ENCODE peak calls at places on chromosomes 5 and 9, in eight cellular contexts. One of them, this sample, is unnamed.

GRCh38 chr9:127538849-127539258 is 73.2 kb upstream of the STXBP1 start:
- DNase-seq in CD8-positive, alpha-beta T cell: no peak
- DNase-seq in fibroblast of pulmonary artery: peak
- DNase-seq in lung: no peak
- DNase-seq in heart left ventricle: no peak
- DNase-seq in fibroblast of mammary gland: peak
- DNase-seq in endothelial cell of umbilical vein: no peak
- DNase-seq in PC-3: no peak
- DNase-seq in this sample: no peak

GRCh38 chr5:147464211-147464610 is 45.7 kb downstream of the DPYSL3 start:
- DNase-seq in CD8-positive, alpha-beta T cell: no peak
- DNase-seq in fibroblast of pulmonary artery: peak
- DNase-seq in lung: no peak
- DNase-seq in heart left ventricle: no peak
- DNase-seq in fibroblast of mammary gland: peak
- DNase-seq in endothelial cell of umbilical vein: peak
- DNase-seq in PC-3: peak
- DNase-seq in this sample: no peak

GRCh38 chr5:175523292-175523691 is 44.9 kb downstream of the SFXN1 start:
- DNase-seq in CD8-positive, alpha-beta T cell: no peak
- DNase-seq in fibroblast of pulmonary artery: no peak
- DNase-seq in lung: no peak
- DNase-seq in heart left ventricle: no peak
- DNase-seq in fibroblast of mammary gland: no peak
- DNase-seq in endothelial cell of umbilical vein: no peak
- DNase-seq in PC-3: no peak
- DNase-seq in this sample: no peak

GRCh38 chr5:53557386-53557785 is 3.1 kb upstream of the NDUFS4 start:
- DNase-seq in CD8-positive, alpha-beta T cell: no peak
- DNase-seq in fibroblast of pulmonary artery: peak
- DNase-seq in lung: no peak
- DNase-seq in heart left ventricle: no peak
- DNase-seq in fibroblast of mammary gland: peak
- DNase-seq in endothelial cell of umbilical vein: no peak
- DNase-seq in PC-3: peak
- DNase-seq in this sample: no peak

GRCh38 chr9:130756460-130757152 is 63.0 kb downstream of the EXOSC2 start:
- DNase-seq in CD8-positive, alpha-beta T cell: no peak
- DNase-seq in fibroblast of pulmonary artery: no peak
- DNase-seq in lung: no peak
- DNase-seq in heart left ventricle: no peak
- DNase-seq in fibroblast of mammary gland: no peak
- DNase-seq in endothelial cell of umbilical vein: no peak
- DNase-seq in PC-3: no peak
- DNase-seq in this sample: no peak

GRCh38 chr9:3498691-3499090 is 27.1 kb downstream of the RFX3 start:
- DNase-seq in CD8-positive, alpha-beta T cell: no peak
- DNase-seq in fibroblast of pulmonary artery: peak
- DNase-seq in lung: no peak
- DNase-seq in heart left ventricle: no peak
- DNase-seq in fibroblast of mammary gland: peak
- DNase-seq in endothelial cell of umbilical vein: no peak
- DNase-seq in PC-3: no peak
- DNase-seq in this sample: no peak

GRCh38 chr9:116599342-116599884 is 87.7 kb upstream of the TRIM32 start:
- DNase-seq in CD8-positive, alpha-beta T cell: no peak
- DNase-seq in fibroblast of pulmonary artery: no peak
- DNase-seq in lung: no peak
- DNase-seq in heart left ventricle: no peak
- DNase-seq in fibroblast of mammary gland: no peak
- DNase-seq in endothelial cell of umbilical vein: no peak
- DNase-seq in PC-3: no peak
- DNase-seq in this sample: no peak

GRCh38 chr9:109440117-109440515 is 58.0 kb downstream of the PTPN3 start:
- DNase-seq in CD8-positive, alpha-beta T cell: no peak
- DNase-seq in fibroblast of pulmonary artery: no peak
- DNase-seq in lung: no peak
- DNase-seq in heart left ventricle: no peak
- DNase-seq in fibroblast of mammary gland: no peak
- DNase-seq in endothelial cell of umbilical vein: no peak
- DNase-seq in PC-3: no peak
- DNase-seq in this sample: no peak

GRCh38 chr5:160262665-160263064 is 33.4 kb downstream of the FABP6 start:
- DNase-seq in CD8-positive, alpha-beta T cell: no peak
- DNase-seq in fibroblast of pulmonary artery: peak
- DNase-seq in lung: no peak
- DNase-seq in heart left ventricle: peak
- DNase-seq in fibroblast of mammary gland: no peak
- DNase-seq in endothelial cell of umbilical vein: peak
- DNase-seq in PC-3: no peak
- DNase-seq in this sample: no peak

GRCh38 chr5:150589791-150590601 is 50.5 kb upstream of the SYNPO start:
- DNase-seq in CD8-positive, alpha-beta T cell: no peak
- DNase-seq in fibroblast of pulmonary artery: peak
- DNase-seq in lung: peak
- DNase-seq in heart left ventricle: peak
- DNase-seq in fibroblast of mammary gland: peak
- DNase-seq in endothelial cell of umbilical vein: peak
- DNase-seq in PC-3: no peak
- DNase-seq in this sample: peak

DNA sequence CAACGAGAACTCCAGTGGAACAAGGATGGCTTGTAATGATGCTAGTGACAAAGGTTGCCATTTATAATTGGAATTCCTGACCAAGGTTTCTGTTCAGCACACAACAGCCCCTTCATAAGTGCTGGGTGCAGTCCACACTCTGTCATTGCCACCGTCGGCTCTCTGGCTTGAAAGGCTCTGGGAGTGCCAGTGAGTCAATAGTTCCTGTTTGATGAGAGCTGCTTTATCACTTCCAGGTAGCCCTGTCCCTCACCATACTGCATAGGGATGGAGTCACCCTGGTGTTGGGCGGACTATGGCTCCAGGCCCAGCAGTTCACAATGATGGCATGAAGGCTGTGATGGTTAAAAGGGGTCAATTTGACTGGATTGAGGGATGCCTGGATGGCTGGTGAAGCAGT is 34.6 kb upstream of the SEMA4D start:
- DNase-seq in CD8-positive, alpha-beta T cell: no peak
- DNase-seq in fibroblast of pulmonary artery: no peak
- DNase-seq in lung: no peak
- DNase-seq in heart left ventricle: no peak
- DNase-seq in fibroblast of mammary gland: no peak
- DNase-seq in endothelial cell of umbilical vein: no peak
- DNase-seq in PC-3: no peak
- DNase-seq in this sample: no peak
- TF ChIP-seq CTCF in CD8-positive, alpha-beta T cell: no peak
- TF ChIP-seq CTCF in fibroblast of pulmonary artery: no peak
- TF ChIP-seq CTCF in lung: no peak
- TF ChIP-seq CTCF in heart left ventricle: no peak
- TF ChIP-seq CTCF in fibroblast of mammary gland: no peak
- TF ChIP-seq CTCF in endothelial cell of umbilical vein: no peak
- TF ChIP-seq CTCF in PC-3: no peak
- TF ChIP-seq CTCF in this sample: no peak

GRCh38 chr5:132059696-132060500 is 557 bp upstream of the IL3 start:
- DNase-seq in CD8-positive, alpha-beta T cell: no peak
- DNase-seq in fibroblast of pulmonary artery: no peak
- DNase-seq in lung: no peak
- DNase-seq in heart left ventricle: no peak
- DNase-seq in fibroblast of mammary gland: no peak
- DNase-seq in endothelial cell of umbilical vein: no peak
- DNase-seq in PC-3: no peak
- DNase-seq in this sample: peak
- TF ChIP-seq CTCF in CD8-positive, alpha-beta T cell: no peak
- TF ChIP-seq CTCF in fibroblast of pulmonary artery: no peak
- TF ChIP-seq CTCF in lung: no peak
- TF ChIP-seq CTCF in heart left ventricle: no peak
- TF ChIP-seq CTCF in fibroblast of mammary gland: no peak
- TF ChIP-seq CTCF in endothelial cell of umbilical vein: no peak
- TF ChIP-seq CTCF in PC-3: no peak
- TF ChIP-seq CTCF in this sample: no peak

DNA sequence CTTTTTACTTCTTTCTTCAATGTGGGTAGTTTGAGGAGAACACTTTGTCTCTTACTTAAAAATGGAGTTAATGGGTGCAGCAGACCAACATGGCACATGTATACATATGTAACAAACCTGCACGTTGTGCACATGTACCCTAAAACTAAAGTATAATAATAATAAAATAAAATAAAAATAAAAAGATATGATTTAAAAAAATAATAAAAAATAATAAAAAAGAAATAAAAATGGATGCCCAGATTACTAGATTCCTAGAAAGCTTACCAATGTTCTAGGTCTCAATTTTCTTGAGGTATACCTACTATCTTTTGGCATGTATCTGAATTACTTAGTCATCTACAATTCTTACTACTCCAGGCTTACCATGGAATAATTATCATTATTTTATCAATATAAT is 2001.6 kb upstream of the CDH9 start:
- DNase-seq in CD8-positive, alpha-beta T cell: no peak
- DNase-seq in fibroblast of pulmonary artery: no peak
- DNase-seq in lung: no peak
- DNase-seq in heart left ventricle: no peak
- DNase-seq in fibroblast of mammary gland: no peak
- DNase-seq in endothelial cell of umbilical vein: no peak
- DNase-seq in PC-3: no peak
- DNase-seq in this sample: no peak
- TF ChIP-seq CTCF in CD8-positive, alpha-beta T cell: no peak
- TF ChIP-seq CTCF in fibroblast of pulmonary artery: no peak
- TF ChIP-seq CTCF in lung: no peak
- TF ChIP-seq CTCF in heart left ventricle: no peak
- TF ChIP-seq CTCF in fibroblast of mammary gland: no peak
- TF ChIP-seq CTCF in endothelial cell of umbilical vein: no peak
- TF ChIP-seq CTCF in PC-3: no peak
- TF ChIP-seq CTCF in this sample: no peak

GRCh38 chr9:121055642-121056143 is 5.6 kb upstream of the C5 start:
- DNase-seq in CD8-positive, alpha-beta T cell: no peak
- DNase-seq in fibroblast of pulmonary artery: peak
- DNase-seq in lung: no peak
- DNase-seq in heart left ventricle: no peak
- DNase-seq in fibroblast of mammary gland: peak
- DNase-seq in endothelial cell of umbilical vein: no peak
- DNase-seq in PC-3: peak
- DNase-seq in this sample: no peak
- TF ChIP-seq CTCF in CD8-positive, alpha-beta T cell: peak
- TF ChIP-seq CTCF in fibroblast of pulmonary artery: peak
- TF ChIP-seq CTCF in lung: no peak
- TF ChIP-seq CTCF in heart left ventricle: peak
- TF ChIP-seq CTCF in fibroblast of mammary gland: peak
- TF ChIP-seq CTCF in endothelial cell of umbilical vein: peak
- TF ChIP-seq CTCF in PC-3: peak
- TF ChIP-seq CTCF in this sample: no peak

DNA sequence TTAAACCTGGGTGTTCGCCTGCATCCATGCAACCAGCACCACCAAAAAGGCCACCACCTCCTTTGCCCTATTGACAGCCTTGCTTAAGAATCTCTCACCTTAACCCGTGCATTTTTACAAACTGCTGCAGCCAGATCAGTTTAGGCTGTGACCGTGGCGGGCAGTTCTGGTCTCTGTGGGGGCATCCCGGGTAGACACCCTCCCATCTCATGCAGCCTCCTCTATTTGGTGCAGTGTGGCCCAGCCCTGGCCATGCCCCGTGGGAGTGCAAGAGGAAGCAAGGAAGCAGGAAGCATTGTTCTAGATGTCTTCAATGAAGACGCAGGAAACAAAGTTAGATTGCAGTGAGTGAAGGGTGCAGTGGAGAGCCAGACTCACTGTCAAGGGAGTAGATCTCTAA is 108.8 kb upstream of the MVB12B start:
- DNase-seq in CD8-positive, alpha-beta T cell: no peak
- DNase-seq in fibroblast of pulmonary artery: no peak
- DNase-seq in lung: no peak
- DNase-seq in heart left ventricle: no peak
- DNase-seq in fibroblast of mammary gland: no peak
- DNase-seq in endothelial cell of umbilical vein: no peak
- DNase-seq in PC-3: no peak
- DNase-seq in this sample: no peak
- TF ChIP-seq CTCF in CD8-positive, alpha-beta T cell: no peak
- TF ChIP-seq CTCF in fibroblast of pulmonary artery: no peak
- TF ChIP-seq CTCF in lung: no peak
- TF ChIP-seq CTCF in heart left ventricle: no peak
- TF ChIP-seq CTCF in fibroblast of mammary gland: no peak
- TF ChIP-seq CTCF in endothelial cell of umbilical vein: no peak
- TF ChIP-seq CTCF in PC-3: no peak
- TF ChIP-seq CTCF in this sample: no peak

DNA sequence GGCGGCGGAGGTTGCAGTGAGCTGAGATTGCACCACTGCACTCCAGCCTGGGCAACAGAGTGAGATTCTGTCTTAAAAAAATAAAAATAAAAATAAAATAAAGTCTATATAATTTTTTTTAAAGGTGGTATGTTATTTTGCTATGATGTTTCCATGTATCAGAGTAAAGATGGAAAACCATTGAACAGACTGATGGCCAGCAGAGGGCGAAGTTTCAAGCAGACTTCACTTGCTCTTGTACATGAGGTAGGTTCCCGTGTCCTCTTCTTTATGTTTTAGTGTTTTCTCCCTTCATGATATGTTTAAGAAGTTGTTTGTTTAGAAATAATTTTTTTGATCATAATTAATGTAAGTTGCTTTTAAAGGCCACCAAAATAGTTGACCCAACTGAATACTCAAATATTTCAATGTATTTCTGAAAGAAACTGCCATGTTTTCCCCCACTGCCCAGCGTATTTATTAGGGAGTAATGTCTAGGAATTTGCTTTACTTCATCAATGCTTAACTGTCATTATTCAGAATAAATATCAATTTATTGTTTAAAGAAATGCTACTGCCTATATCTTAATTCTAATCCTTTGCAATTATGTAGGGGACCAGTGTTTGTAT is 146.4 kb downstream of the HACD4 start:
- DNase-seq in CD8-positive, alpha-beta T cell: peak
- DNase-seq in fibroblast of pulmonary artery: peak
- DNase-seq in lung: peak
- DNase-seq in heart left ventricle: peak
- DNase-seq in fibroblast of mammary gland: peak
- DNase-seq in endothelial cell of umbilical vein: peak
- DNase-seq in PC-3: peak
- DNase-seq in this sample: no peak
- TF ChIP-seq CTCF in CD8-positive, alpha-beta T cell: peak
- TF ChIP-seq CTCF in fibroblast of pulmonary artery: peak
- TF ChIP-seq CTCF in lung: peak
- TF ChIP-seq CTCF in heart left ventricle: peak
- TF ChIP-seq CTCF in fibroblast of mammary gland: peak
- TF ChIP-seq CTCF in endothelial cell of umbilical vein: peak
- TF ChIP-seq CTCF in PC-3: peak
- TF ChIP-seq CTCF in this sample: no peak